ENCODE peak calls at places on chromosome 5, in six cellular contexts. D is glutamatergic neuron, I is HFF-Myc, K is OCI-LY7, O is PC-3, C is right lobe of liver. S is an unnamed sample.
A peak's percentile ranks its signal among the peaks of the same experiment; 100 is the strongest.

GRCh38 chr5:173592050-173592669 is 24.3 kb downstream of the BOD1 start:
- DNase-seq in I (no peak), C (no peak), O (peak; percentile 31), K (peak; percentile 66), D (no peak), S (no peak)

GRCh38 chr5:135310328-135310989 is 88.6 kb downstream of the MACROH2A1 start:
- DNase-seq in I (peak; percentile 37), K (no peak), C (peak; percentile 88), O (peak; percentile 76), D (no peak), S (no peak)

GRCh38 chr5:95069948-95070347 is 214.9 kb downstream of the MCTP1 start:
- DNase-seq in D (no peak), I (no peak), C (no peak), O (no peak), K (no peak), S (no peak)

GRCh38 chr5:14628346-14628745 is 36.2 kb upstream of the OTULIN start:
- DNase-seq in O (peak; percentile 72), D (no peak), C (peak; percentile 56), K (peak; percentile 56), I (peak; percentile 35), S (no peak)

GRCh38 chr5:59450245-59450644 is 443.3 kb downstream of the PDE4D start:
- DNase-seq in C (no peak), K (no peak), O (peak; percentile 43), I (no peak), D (no peak), S (no peak)

GRCh38 chr5:180343846-180344327 is 9.2 kb downstream of the GFPT2 start:
- DNase-seq in C (no peak), I (no peak), K (no peak), D (no peak), O (no peak), S (no peak)

GRCh38 chr5:132877938-132878337 is 4.5 kb downstream of the LEAP2 start:
- DNase-seq in K (no peak), C (no peak), I (no peak), O (peak; percentile 16), D (no peak), S (no peak)

GRCh38 chr5:66436721-66437120 is 159.5 kb upstream of the MAST4 start:
- DNase-seq in O (peak; percentile 1), I (no peak), D (no peak), K (peak; percentile 30), C (no peak), S (no peak)

GRCh38 chr5:55316289-55316688 is 8.5 kb downstream of the MTREX start:
- DNase-seq in K (no peak), D (no peak), O (no peak), C (no peak), I (no peak), S (no peak)

GRCh38 chr5:160516696-160517530 is 95.3 kb downstream of the PTTG1 start:
- DNase-seq in C (no peak), I (no peak), O (peak; percentile 40), K (no peak), D (no peak), S (no peak)

GRCh38 chr5:175202461-175203065 is 241.4 kb downstream of the DRD1 start:
- DNase-seq in C (no peak), O (peak; percentile 65), K (no peak), I (no peak), D (no peak), S (no peak)

GRCh38 chr5:117266237-117266725 is 691.7 kb upstream of the SEMA6A start:
- DNase-seq in I (no peak), K (no peak), D (no peak), O (no peak), C (no peak), S (no peak)

GRCh38 chr5:119117237-119117636 is 46.4 kb downstream of the DMXL1 start:
- DNase-seq in D (no peak), I (no peak), O (no peak), C (no peak), K (no peak), S (no peak)

GRCh38 chr5:119123280-119123679 is 52.4 kb downstream of the DMXL1 start:
- DNase-seq in K (no peak), I (no peak), D (no peak), O (no peak), C (no peak), S (no peak)

GRCh38 chr5:119120893-119121292 is 50.0 kb downstream of the DMXL1 start:
- DNase-seq in D (no peak), K (no peak), O (no peak), C (no peak), I (no peak), S (no peak)
- TF ChIP-seq CTCF in D (no peak), K (no peak), O (no peak), C (no peak), I (no peak), S (no peak)

DNA sequence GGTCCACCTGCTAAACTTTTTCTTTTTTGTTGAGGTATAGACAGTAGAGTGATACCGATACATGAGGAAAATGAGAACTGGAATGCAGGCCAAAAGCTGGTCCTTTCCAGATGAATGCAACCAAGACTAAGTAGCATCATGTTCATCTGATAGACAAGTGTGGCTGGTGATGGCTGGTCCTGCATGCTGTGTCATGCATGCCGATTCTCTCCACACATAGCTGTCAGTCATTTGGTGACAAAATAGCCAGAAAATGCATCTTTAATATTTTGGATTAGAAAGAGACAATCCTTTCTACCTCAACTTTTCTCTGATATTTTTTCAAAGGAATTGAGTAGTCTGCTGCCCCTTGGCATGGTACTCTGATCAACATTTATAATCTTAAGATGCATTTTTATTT is 49.9 kb downstream of the ZSWIM6 start:
- DNase-seq in I (no peak), D (no peak), O (no peak), C (no peak), K (no peak), S (no peak)
- TF ChIP-seq CTCF in I (no peak), D (no peak), O (no peak), C (no peak), K (no peak), S (no peak)

GRCh38 chr5:107794731-107795130 is 124.0 kb upstream of the EFNA5 start:
- DNase-seq in D (no peak), I (no peak), K (no peak), C (no peak), O (no peak), S (no peak)

GRCh38 chr5:107792940-107793339 is 122.2 kb upstream of the EFNA5 start:
- DNase-seq in K (no peak), C (no peak), I (no peak), D (no peak), O (no peak), S (no peak)

GRCh38 chr5:107801061-107801460 is 130.3 kb upstream of the EFNA5 start:
- DNase-seq in I (no peak), K (no peak), C (no peak), O (no peak), D (no peak), S (no peak)

GRCh38 chr5:107799306-107799705 is 128.6 kb upstream of the EFNA5 start:
- DNase-seq in C (no peak), K (no peak), I (peak; percentile 17), D (no peak), O (no peak), S (no peak)

GRCh38 chr5:107796797-107797196 is 126.1 kb upstream of the EFNA5 start:
- DNase-seq in O (peak; percentile 38), K (no peak), C (no peak), I (no peak), D (no peak), S (no peak)
- TF ChIP-seq CTCF in O (peak; percentile 37), K (peak; percentile 28), C (no peak), I (no peak), D (no peak), S (no peak)

GRCh38 chr5:102866315-102866693 is 111.2 kb downstream of the PAM start:
- DNase-seq in K (no peak), I (no peak), O (peak; percentile 31), D (no peak), C (no peak), S (no peak)

GRCh38 chr5:102865171-102865509 is 110.0 kb downstream of the PAM start:
- DNase-seq in K (no peak), D (no peak), I (no peak), C (no peak), O (no peak), S (no peak)

GRCh38 chr5:102867999-102868662 is 113.0 kb downstream of the PAM start:
- DNase-seq in K (no peak), D (no peak), O (no peak), C (no peak), I (no peak), S (no peak)

GRCh38 chr5:102863764-102864560 is 108.9 kb downstream of the PAM start:
- DNase-seq in K (no peak), D (no peak), O (no peak), C (no peak), I (no peak), S (no peak)

GRCh38 chr5:102865510-102866314 is 110.6 kb downstream of the PAM start:
- DNase-seq in O (peak; percentile 81), K (no peak), C (peak; percentile 82), I (no peak), D (peak; percentile 77), S (peak; percentile 54)
- TF ChIP-seq CTCF in O (no peak), K (no peak), C (no peak), I (no peak), D (no peak), S (no peak)

DNA sequence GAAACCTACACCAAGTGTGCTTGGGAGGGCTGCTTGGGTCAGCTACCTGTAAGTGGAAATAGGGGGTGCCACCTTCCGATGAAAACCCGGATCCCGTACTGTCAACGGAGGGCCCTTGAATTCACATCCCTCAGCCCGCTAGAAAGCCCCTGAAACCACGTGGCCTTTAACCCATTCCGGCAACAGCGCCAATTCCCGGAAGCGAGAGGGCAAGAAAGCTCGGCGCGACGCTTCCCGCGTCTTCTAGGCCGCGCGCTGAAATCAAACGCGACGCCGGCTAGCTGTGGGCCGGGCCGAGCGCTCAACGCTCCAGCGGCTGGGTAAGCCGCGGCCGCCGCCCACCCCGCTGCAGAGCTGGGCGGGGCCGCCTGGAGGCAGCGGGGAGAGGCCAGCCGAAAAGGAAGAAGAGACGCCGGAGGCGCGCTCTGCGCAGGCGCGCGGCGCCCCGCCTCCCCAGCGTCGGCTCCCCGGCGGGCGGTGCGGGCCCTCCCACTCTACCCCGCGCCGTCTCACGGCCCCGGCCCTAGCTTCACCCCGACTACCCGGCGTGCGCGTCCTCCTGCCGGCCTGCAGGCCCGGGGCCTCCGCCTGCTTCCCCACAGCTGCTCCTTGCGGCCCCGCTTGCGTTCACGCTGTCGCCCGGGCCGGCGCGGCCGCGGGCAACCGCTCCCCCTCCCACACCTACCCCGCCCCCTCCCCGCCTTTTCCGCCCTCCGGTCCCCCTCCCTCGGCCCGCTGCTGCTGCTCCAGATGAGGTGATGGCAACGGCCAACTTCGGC is at the start of gene KIF2A:
- DNase-seq in D (peak; percentile 92), C (peak; percentile 94), K (peak; percentile 97), I (peak; percentile 72), O (peak; percentile 95), S (peak; percentile 84)
- TF ChIP-seq CTCF in D (no peak), C (peak; percentile 25), K (no peak), I (no peak), O (no peak), S (no peak)

GRCh38 chr5:153147891-153148623 is 342.4 kb upstream of the GRIA1 start:
- DNase-seq in I (peak; percentile 41), D (peak; percentile 17), C (no peak), O (peak; percentile 49), K (peak; percentile 39), S (no peak)
- TF ChIP-seq CTCF in I (peak; percentile 74), D (peak; percentile 70), C (peak; percentile 68), O (peak; percentile 71), K (peak; percentile 85), S (no peak)

S was measured in CD14-positive monocyte.